ENCODE peak calls at places on chromosome 12, in four cellular contexts. H is cardiac fibroblast, T is psoas muscle, I is kidney epithelial cell. Q is an unnamed sample.
A peak's percentile ranks its signal among the peaks of the same experiment; 100 is the strongest.

GRCh38 chr12:19842116-19842515 is 402.8 kb downstream of the AEBP2 start:
- DNase-seq in H (peak; percentile 37), T (no peak), I (no peak), Q (no peak)

GRCh38 chr12:115468087-115468510 is 784.1 kb upstream of the TBX3 start:
- DNase-seq in H (peak; percentile 31), I (no peak), T (no peak), Q (no peak)

GRCh38 chr12:30990316-30990715 is 63.8 kb downstream of the TSPAN11 start:
- DNase-seq in H (no peak), T (no peak), I (no peak), Q (no peak)

GRCh38 chr12:23525450-23526072 is 423.9 kb downstream of the SOX5 start:
- DNase-seq in I (no peak), H (no peak), T (no peak), Q (no peak)

GRCh38 chr12:101697930-101698781 is 716 bp downstream of the CHPT1 start:
- DNase-seq in H (peak; percentile 43), T (peak; percentile 70), I (no peak), Q (peak; percentile 29)

GRCh38 chr12:110279976-110280783 is 867 bp upstream of the ATP2A2 start:
- DNase-seq in T (peak; percentile 67), I (no peak), H (peak; percentile 45), Q (peak; percentile 50)

GRCh38 chr12:53624956-53625355 is 1.2 kb downstream of the ATF7 start:
- DNase-seq in H (peak; percentile 14), T (no peak), I (no peak), Q (no peak)

GRCh38 chr12:56935157-56935556 is 949 bp upstream of the SDR9C7 start:
- DNase-seq in I (no peak), H (no peak), T (no peak), Q (no peak)

GRCh38 chr12:50402270-50403000 is 1.8 kb downstream of the LARP4 start:
- DNase-seq in I (no peak), T (no peak), H (no peak), Q (no peak)

GRCh38 chr12:22539055-22539454 is 5.3 kb downstream of the C2CD5 start:
- DNase-seq in I (no peak), T (no peak), H (no peak), Q (no peak)

GRCh38 chr12:630656-631632 is 32.3 kb downstream of the NINJ2 start:
- DNase-seq in I (no peak), T (peak; percentile 61), H (no peak), Q (peak; percentile 81)

GRCh38 chr12:11718768-11719253 is 69.3 kb downstream of the ETV6 start:
- DNase-seq in H (peak; percentile 59), T (no peak), I (peak; percentile 56), Q (no peak)

GRCh38 chr12:67592228-67593011 is 56.1 kb upstream of the DYRK2 start:
- DNase-seq in T (no peak), I (peak; percentile 38), H (peak; percentile 53), Q (peak; percentile 12)

GRCh38 chr12:117521327-117521726 is 159.9 kb upstream of the NOS1 start:
- DNase-seq in T (no peak), I (no peak), H (no peak), Q (no peak)

GRCh38 chr12:57623385-57623784 is 9.6 kb downstream of the B4GALNT1 start:
- DNase-seq in I (no peak), T (no peak), H (no peak), Q (no peak)

GRCh38 chr12:126627596-126627995 is 1562.4 kb downstream of the AACS start:
- DNase-seq in H (no peak), I (no peak), T (no peak), Q (no peak)

GRCh38 chr12:76462668-76463224 is 96.8 kb downstream of the OSBPL8 start:
- DNase-seq in I (no peak), H (no peak), T (no peak), Q (no peak)

GRCh38 chr12:122944588-122944987 is 21.7 kb downstream of the ABCB9 start:
- DNase-seq in I (peak; percentile 53), H (peak; percentile 65), T (no peak), Q (no peak)

GRCh38 chr12:6927379-6927991 is at the start of gene ATN1:
- DNase-seq in T (peak; percentile 84), I (no peak), H (peak; percentile 92), Q (peak; percentile 71)

GRCh38 chr12:62817556-62818271 is 117.2 kb downstream of the PPM1H start:
- DNase-seq in H (peak; percentile 74), T (no peak), I (no peak), Q (no peak)

GRCh38 chr12:43063642-43064041 is 474.1 kb upstream of the PRICKLE1 start:
- DNase-seq in H (peak; percentile 11), I (peak; percentile 26), T (no peak), Q (no peak)

GRCh38 chr12:31322651-31323248 is 3.2 kb downstream of the SINHCAF start:
- DNase-seq in T (no peak), H (peak; percentile 41), I (no peak), Q (no peak)

GRCh38 chr12:108955225-108955835 is 65.5 kb downstream of the SVOP start:
- DNase-seq in H (peak; percentile 39), T (peak; percentile 27), I (peak; percentile 96), Q (no peak)

GRCh38 chr12:117662620-117663395 is 301.4 kb upstream of the NOS1 start:
- DNase-seq in T (no peak), H (no peak), I (peak; percentile 44), Q (no peak)

GRCh38 chr12:124786065-124786964 is 77.3 kb downstream of the SCARB1 start:
- DNase-seq in H (peak; percentile 94), T (peak; percentile 80), I (no peak), Q (no peak)

GRCh38 chr12:68784015-68784414 is 24.0 kb upstream of the MDM2 start:
- DNase-seq in I (no peak), T (no peak), H (peak; percentile 24), Q (no peak)

GRCh38 chr12:124273630-124274029 is 21.3 kb upstream of the RFLNA start:
- DNase-seq in I (peak; percentile 26), H (peak; percentile 45), T (no peak), Q (peak; percentile 61)

GRCh38 chr12:116610971-116611541 is 51.9 kb downstream of the MAP1LC3B2 start:
- DNase-seq in T (no peak), H (no peak), I (no peak), Q (no peak)

GRCh38 chr12:124557518-124558223 is 9.7 kb downstream of the NCOR2 start:
- DNase-seq in H (no peak), I (no peak), T (no peak), Q (no peak)

GRCh38 chr12:23303821-23304220 is 645.6 kb downstream of the SOX5 start:
- DNase-seq in I (no peak), T (no peak), H (no peak), Q (no peak)

GRCh38 chr12:21265932-21266331 is 68.8 kb downstream of the SLCO1A2 start:
- DNase-seq in T (no peak), H (no peak), I (no peak), Q (no peak)

GRCh38 chr12:69225251-69225910 is 14.0 kb upstream of the CPSF6 start:
- DNase-seq in I (peak; percentile 43), H (no peak), T (no peak), Q (no peak)

GRCh38 chr12:7989827-7990491 is 42.6 kb upstream of the FOXJ2 start:
- DNase-seq in I (no peak), T (no peak), H (peak; percentile 8), Q (peak; percentile 44)

GRCh38 chr12:68373836-68374314 is 41.7 kb upstream of the MDM1 start:
- DNase-seq in H (no peak), T (no peak), I (no peak), Q (peak; percentile 44)

GRCh38 chr12:11729439-11730150 is 80.1 kb downstream of the ETV6 start:
- DNase-seq in I (no peak), H (no peak), T (no peak), Q (no peak)

DNA sequence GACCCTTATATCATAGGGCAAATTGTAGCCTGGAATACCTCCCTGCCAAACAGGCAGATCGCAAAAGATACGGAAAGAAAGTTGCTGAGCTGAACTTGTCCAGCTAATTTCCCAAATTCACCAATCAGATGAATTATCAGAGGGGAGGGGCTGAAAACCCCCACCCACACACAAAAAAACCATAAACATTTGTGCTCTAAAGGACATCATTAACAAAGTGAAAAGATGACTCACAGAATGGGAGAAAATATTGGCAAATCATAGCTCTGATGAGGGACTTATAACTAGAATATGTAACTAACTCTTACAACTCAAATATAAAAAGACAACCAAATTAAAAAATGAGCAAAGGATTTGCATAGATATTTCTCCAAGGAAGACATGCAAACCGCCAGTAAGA is 36.3 kb downstream of the PTHLH start:
- DNase-seq in I (no peak), T (no peak), H (peak; percentile 7), Q (no peak)
- TF ChIP-seq CTCF in I (no peak), T (no peak), H (no peak), Q (no peak)

GRCh38 chr12:104456417-104456949 is at the start of gene CHST11:
- DNase-seq in H (peak; percentile 95), T (peak; percentile 77), I (peak; percentile 68), Q (peak; percentile 94)
- TF ChIP-seq CTCF in H (peak; percentile 51), T (peak; percentile 17), I (peak; percentile 40), Q (no peak)

DNA sequence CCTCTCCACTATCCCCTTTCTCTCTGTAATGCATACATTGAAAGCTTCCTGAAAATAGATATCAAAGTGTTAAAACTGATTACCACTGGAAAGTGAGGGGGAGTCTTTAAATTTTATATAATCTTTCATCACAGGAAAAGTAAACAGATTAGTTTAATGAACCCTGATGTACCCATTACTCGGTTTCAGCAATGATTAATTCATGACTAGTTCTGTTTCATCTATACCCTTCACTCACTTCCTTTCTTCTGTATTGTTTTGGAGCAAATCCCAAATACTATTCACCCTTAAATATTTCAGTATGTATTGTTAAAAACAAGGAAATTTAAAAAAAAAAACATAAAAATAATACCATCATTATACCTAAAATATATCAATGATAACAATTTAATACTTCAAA is 67.3 kb upstream of the TMCC3 start:
- DNase-seq in H (no peak), I (no peak), T (no peak), Q (no peak)
- TF ChIP-seq CTCF in H (no peak), I (no peak), T (no peak), Q (no peak)

GRCh38 chr12:48812389-48812788 is 5.9 kb upstream of the CACNB3 start:
- DNase-seq in T (no peak), I (no peak), H (no peak), Q (no peak)
- TF ChIP-seq CTCF in T (no peak), I (no peak), H (no peak), Q (no peak)

DNA sequence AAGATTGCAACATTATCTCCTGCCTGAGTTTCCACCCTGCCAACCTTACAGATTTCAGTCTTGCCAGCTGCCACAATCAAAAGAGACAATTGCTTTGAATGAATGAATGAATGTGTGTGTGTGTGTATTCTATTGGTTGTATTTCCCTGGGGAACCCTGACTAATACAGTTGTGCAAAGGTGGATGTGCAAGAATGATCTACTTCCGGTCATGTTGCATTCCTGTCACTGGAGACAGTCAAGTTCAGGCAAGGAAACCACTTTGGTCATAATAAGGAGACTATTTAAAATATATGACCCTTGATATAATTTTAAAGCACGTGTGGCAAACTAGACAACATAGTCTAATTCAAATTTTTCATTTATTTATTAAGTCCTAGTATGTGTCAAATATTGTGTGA is 13.1 kb downstream of the RERG start:
- DNase-seq in H (peak; percentile 64), I (no peak), T (no peak), Q (no peak)
- TF ChIP-seq CTCF in H (peak; percentile 49), I (peak; percentile 28), T (peak; percentile 36), Q (no peak)

Q was measured in GM10248.